ENCODE peak calls at places on chromosomes 2 and 18, in nine cellular contexts. One of them, this sample, is unnamed.

GRCh38 chr2:235390108-235390815 is 103.6 kb upstream of the AGAP1 start:
- DNase-seq in fibroblast of lung: peak
- DNase-seq in epithelial cell of esophagus: peak
- DNase-seq in cardiac fibroblast: no peak
- DNase-seq in AG04449: no peak
- DNase-seq in adrenal gland: no peak
- DNase-seq in fibroblast of pulmonary artery: peak
- DNase-seq in GM23338: no peak
- DNase-seq in transverse colon: peak
- DNase-seq in this sample: no peak

GRCh38 chr2:437772-438393 is 150.0 kb upstream of the ALKAL2 start:
- DNase-seq in fibroblast of lung: no peak
- DNase-seq in epithelial cell of esophagus: no peak
- DNase-seq in cardiac fibroblast: no peak
- DNase-seq in AG04449: no peak
- DNase-seq in adrenal gland: peak
- DNase-seq in fibroblast of pulmonary artery: no peak
- DNase-seq in GM23338: peak
- DNase-seq in transverse colon: peak
- DNase-seq in this sample: no peak

GRCh38 chr2:110678457-110679336 is 834 bp upstream of the BUB1 start:
- DNase-seq in fibroblast of lung: peak
- DNase-seq in epithelial cell of esophagus: no peak
- DNase-seq in cardiac fibroblast: peak
- DNase-seq in AG04449: no peak
- DNase-seq in adrenal gland: peak
- DNase-seq in fibroblast of pulmonary artery: peak
- DNase-seq in GM23338: peak
- DNase-seq in transverse colon: peak
- DNase-seq in this sample: no peak

GRCh38 chr2:56376699-56377665 is 193.2 kb downstream of the CCDC85A start:
- DNase-seq in fibroblast of lung: no peak
- DNase-seq in epithelial cell of esophagus: peak
- DNase-seq in cardiac fibroblast: peak
- DNase-seq in AG04449: no peak
- DNase-seq in adrenal gland: no peak
- DNase-seq in fibroblast of pulmonary artery: peak
- DNase-seq in GM23338: no peak
- DNase-seq in transverse colon: no peak
- DNase-seq in this sample: no peak

GRCh38 chr2:241813080-241813805 is 4.2 kb downstream of the NEU4 start:
- DNase-seq in fibroblast of lung: no peak
- DNase-seq in epithelial cell of esophagus: no peak
- DNase-seq in cardiac fibroblast: peak
- DNase-seq in AG04449: no peak
- DNase-seq in adrenal gland: peak
- DNase-seq in fibroblast of pulmonary artery: no peak
- DNase-seq in GM23338: no peak
- DNase-seq in transverse colon: peak
- DNase-seq in this sample: no peak

GRCh38 chr18:13616041-13616440 is 110.3 kb downstream of the FAM210A start:
- DNase-seq in fibroblast of lung: no peak
- DNase-seq in epithelial cell of esophagus: no peak
- DNase-seq in cardiac fibroblast: no peak
- DNase-seq in AG04449: no peak
- DNase-seq in adrenal gland: peak
- DNase-seq in fibroblast of pulmonary artery: no peak
- DNase-seq in GM23338: no peak
- DNase-seq in transverse colon: no peak
- DNase-seq in this sample: no peak

GRCh38 chr18:9435041-9435440 is 40.3 kb upstream of the RALBP1 start:
- DNase-seq in fibroblast of lung: no peak
- DNase-seq in epithelial cell of esophagus: no peak
- DNase-seq in cardiac fibroblast: no peak
- DNase-seq in AG04449: no peak
- DNase-seq in adrenal gland: no peak
- DNase-seq in fibroblast of pulmonary artery: no peak
- DNase-seq in GM23338: peak
- DNase-seq in transverse colon: no peak
- DNase-seq in this sample: no peak

GRCh38 chr18:79635127-79635726 is 44.4 kb upstream of the CTDP1 start:
- DNase-seq in fibroblast of lung: no peak
- DNase-seq in epithelial cell of esophagus: no peak
- DNase-seq in cardiac fibroblast: no peak
- DNase-seq in AG04449: no peak
- DNase-seq in adrenal gland: no peak
- DNase-seq in fibroblast of pulmonary artery: no peak
- DNase-seq in GM23338: no peak
- DNase-seq in transverse colon: no peak
- DNase-seq in this sample: no peak

GRCh38 chr2:135870571-135870970 is 5.7 kb downstream of the MCM6 start:
- DNase-seq in fibroblast of lung: no peak
- DNase-seq in epithelial cell of esophagus: no peak
- DNase-seq in cardiac fibroblast: no peak
- DNase-seq in AG04449: no peak
- DNase-seq in adrenal gland: no peak
- DNase-seq in fibroblast of pulmonary artery: no peak
- DNase-seq in GM23338: no peak
- DNase-seq in transverse colon: no peak
- DNase-seq in this sample: no peak

GRCh38 chr2:99066075-99066557 is 75.4 kb upstream of the C2orf15 start:
- DNase-seq in fibroblast of lung: peak
- DNase-seq in epithelial cell of esophagus: peak
- DNase-seq in cardiac fibroblast: peak
- DNase-seq in AG04449: no peak
- DNase-seq in adrenal gland: no peak
- DNase-seq in fibroblast of pulmonary artery: peak
- DNase-seq in GM23338: peak
- DNase-seq in transverse colon: no peak
- DNase-seq in this sample: peak

GRCh38 chr18:58064406-58064998 is 20.5 kb downstream of the NEDD4L start:
- DNase-seq in fibroblast of lung: no peak
- DNase-seq in epithelial cell of esophagus: no peak
- DNase-seq in cardiac fibroblast: no peak
- DNase-seq in AG04449: no peak
- DNase-seq in adrenal gland: no peak
- DNase-seq in fibroblast of pulmonary artery: no peak
- DNase-seq in GM23338: no peak
- DNase-seq in transverse colon: no peak
- DNase-seq in this sample: no peak

GRCh38 chr2:31563273-31563839 is 17.4 kb downstream of the SRD5A2 start:
- DNase-seq in fibroblast of lung: no peak
- DNase-seq in epithelial cell of esophagus: peak
- DNase-seq in cardiac fibroblast: peak
- DNase-seq in AG04449: no peak
- DNase-seq in adrenal gland: no peak
- DNase-seq in fibroblast of pulmonary artery: no peak
- DNase-seq in GM23338: no peak
- DNase-seq in transverse colon: no peak
- DNase-seq in this sample: no peak

GRCh38 chr2:148557844-148558436 is 86.6 kb upstream of the EPC2 start:
- DNase-seq in fibroblast of lung: no peak
- DNase-seq in epithelial cell of esophagus: no peak
- DNase-seq in cardiac fibroblast: no peak
- DNase-seq in AG04449: no peak
- DNase-seq in adrenal gland: no peak
- DNase-seq in fibroblast of pulmonary artery: no peak
- DNase-seq in GM23338: no peak
- DNase-seq in transverse colon: no peak
- DNase-seq in this sample: no peak

GRCh38 chr2:102803041-102803896 is 41.4 kb downstream of the TMEM182 start:
- DNase-seq in fibroblast of lung: no peak
- DNase-seq in epithelial cell of esophagus: peak
- DNase-seq in cardiac fibroblast: no peak
- DNase-seq in AG04449: no peak
- DNase-seq in adrenal gland: no peak
- DNase-seq in fibroblast of pulmonary artery: no peak
- DNase-seq in GM23338: no peak
- DNase-seq in transverse colon: no peak
- DNase-seq in this sample: no peak

GRCh38 chr2:20042531-20042930 is 8.9 kb downstream of the LAPTM4A start:
- DNase-seq in fibroblast of lung: no peak
- DNase-seq in epithelial cell of esophagus: peak
- DNase-seq in cardiac fibroblast: peak
- DNase-seq in AG04449: no peak
- DNase-seq in adrenal gland: no peak
- DNase-seq in fibroblast of pulmonary artery: peak
- DNase-seq in GM23338: no peak
- DNase-seq in transverse colon: no peak
- DNase-seq in this sample: no peak

GRCh38 chr2:49686291-49686690 is 532.0 kb upstream of the FSHR start:
- DNase-seq in fibroblast of lung: no peak
- DNase-seq in epithelial cell of esophagus: no peak
- DNase-seq in cardiac fibroblast: no peak
- DNase-seq in AG04449: no peak
- DNase-seq in adrenal gland: no peak
- DNase-seq in fibroblast of pulmonary artery: no peak
- DNase-seq in GM23338: peak
- DNase-seq in transverse colon: no peak
- DNase-seq in this sample: no peak

GRCh38 chr2:49686897-49687442 is 532.7 kb upstream of the FSHR start:
- DNase-seq in fibroblast of lung: no peak
- DNase-seq in epithelial cell of esophagus: no peak
- DNase-seq in cardiac fibroblast: no peak
- DNase-seq in AG04449: no peak
- DNase-seq in adrenal gland: no peak
- DNase-seq in fibroblast of pulmonary artery: no peak
- DNase-seq in GM23338: no peak
- DNase-seq in transverse colon: no peak
- DNase-seq in this sample: no peak

DNA sequence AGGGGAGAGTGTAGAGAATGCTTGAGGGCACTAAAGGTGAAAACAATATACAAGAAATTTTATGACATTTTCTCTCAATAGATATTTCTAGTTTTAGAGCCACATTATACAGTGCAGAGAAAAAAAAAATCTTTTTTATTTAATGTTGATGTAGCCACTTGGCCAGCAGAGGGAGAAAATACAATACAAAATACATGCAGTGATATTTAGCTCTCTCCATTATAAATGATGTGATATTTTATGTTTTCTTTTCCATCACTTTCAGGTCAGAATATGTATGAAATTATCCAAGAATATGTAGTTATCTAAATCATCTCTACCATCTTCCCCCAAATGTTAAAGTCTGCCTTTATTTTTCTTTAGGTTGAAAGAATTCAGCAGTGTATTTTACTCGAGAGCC is 533.6 kb upstream of the FSHR start:
- DNase-seq in fibroblast of lung: no peak
- DNase-seq in epithelial cell of esophagus: peak
- DNase-seq in cardiac fibroblast: peak
- DNase-seq in AG04449: no peak
- DNase-seq in adrenal gland: no peak
- DNase-seq in fibroblast of pulmonary artery: peak
- DNase-seq in GM23338: peak
- DNase-seq in transverse colon: no peak
- DNase-seq in this sample: no peak
- TF ChIP-seq CTCF in fibroblast of lung: no peak
- TF ChIP-seq CTCF in epithelial cell of esophagus: peak
- TF ChIP-seq CTCF in cardiac fibroblast: peak
- TF ChIP-seq CTCF in AG04449: no peak
- TF ChIP-seq CTCF in adrenal gland: peak
- TF ChIP-seq CTCF in fibroblast of pulmonary artery: peak
- TF ChIP-seq CTCF in GM23338: no peak
- TF ChIP-seq CTCF in transverse colon: peak
- TF ChIP-seq CTCF in this sample: peak

DNA sequence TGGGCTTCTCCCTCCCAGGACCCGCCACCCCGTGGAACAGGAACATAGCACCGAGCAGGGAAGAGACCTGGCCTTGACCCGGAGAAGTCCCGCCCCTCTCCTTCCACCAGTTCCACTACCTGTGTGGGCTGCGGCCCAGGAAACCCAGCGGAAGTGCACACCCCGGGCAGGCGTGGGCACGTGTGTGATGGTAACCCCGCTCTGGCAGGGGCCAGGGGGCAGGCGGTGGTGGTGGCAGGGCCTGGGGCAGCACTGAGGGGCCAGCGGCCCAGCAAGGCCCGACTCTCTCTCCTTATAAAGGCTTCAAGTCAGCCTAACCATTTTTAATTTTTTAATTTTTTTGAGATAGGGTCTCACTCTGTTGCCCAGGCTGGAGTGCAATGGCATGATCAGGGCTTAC is 129.0 kb upstream of the FAM98A start:
- DNase-seq in fibroblast of lung: no peak
- DNase-seq in epithelial cell of esophagus: no peak
- DNase-seq in cardiac fibroblast: no peak
- DNase-seq in AG04449: no peak
- DNase-seq in adrenal gland: no peak
- DNase-seq in fibroblast of pulmonary artery: no peak
- DNase-seq in GM23338: no peak
- DNase-seq in transverse colon: no peak
- DNase-seq in this sample: no peak
- H3K4me3 ChIP-seq in fibroblast of lung: no peak
- H3K4me3 ChIP-seq in epithelial cell of esophagus: no peak
- H3K4me3 ChIP-seq in cardiac fibroblast: no peak
- H3K4me3 ChIP-seq in AG04449: no peak
- H3K4me3 ChIP-seq in adrenal gland: no peak
- H3K4me3 ChIP-seq in fibroblast of pulmonary artery: no peak
- H3K4me3 ChIP-seq in GM23338: no peak
- H3K4me3 ChIP-seq in transverse colon: no peak
- H3K4me3 ChIP-seq in this sample: no peak

DNA sequence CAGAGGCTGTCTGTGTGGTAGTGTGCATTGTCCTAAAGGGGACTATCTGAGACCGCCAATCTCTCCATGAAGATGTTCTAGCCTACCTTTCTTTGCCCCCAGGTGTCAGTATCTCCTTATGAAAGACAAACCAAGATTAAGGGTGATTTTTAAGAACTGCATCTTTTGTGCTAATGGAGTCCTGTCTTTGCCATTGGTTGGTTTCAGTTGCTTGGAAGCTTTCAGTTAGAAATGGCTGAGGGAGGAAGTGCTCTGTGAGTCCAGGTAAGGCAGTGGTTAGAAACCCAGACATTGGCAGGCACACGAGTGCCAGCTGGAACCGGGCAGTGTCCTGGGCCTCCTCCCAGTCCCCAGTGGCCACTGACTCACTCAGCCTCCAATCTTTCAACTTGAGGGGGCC is 111.3 kb downstream of the DOCK10 start:
- DNase-seq in fibroblast of lung: no peak
- DNase-seq in epithelial cell of esophagus: no peak
- DNase-seq in cardiac fibroblast: peak
- DNase-seq in AG04449: no peak
- DNase-seq in adrenal gland: no peak
- DNase-seq in fibroblast of pulmonary artery: no peak
- DNase-seq in GM23338: peak
- DNase-seq in transverse colon: no peak
- DNase-seq in this sample: no peak
- TF ChIP-seq CTCF in fibroblast of lung: no peak
- TF ChIP-seq CTCF in epithelial cell of esophagus: no peak
- TF ChIP-seq CTCF in cardiac fibroblast: no peak
- TF ChIP-seq CTCF in AG04449: no peak
- TF ChIP-seq CTCF in adrenal gland: peak
- TF ChIP-seq CTCF in fibroblast of pulmonary artery: no peak
- TF ChIP-seq CTCF in GM23338: peak
- TF ChIP-seq CTCF in transverse colon: no peak
- TF ChIP-seq CTCF in this sample: no peak

DNA sequence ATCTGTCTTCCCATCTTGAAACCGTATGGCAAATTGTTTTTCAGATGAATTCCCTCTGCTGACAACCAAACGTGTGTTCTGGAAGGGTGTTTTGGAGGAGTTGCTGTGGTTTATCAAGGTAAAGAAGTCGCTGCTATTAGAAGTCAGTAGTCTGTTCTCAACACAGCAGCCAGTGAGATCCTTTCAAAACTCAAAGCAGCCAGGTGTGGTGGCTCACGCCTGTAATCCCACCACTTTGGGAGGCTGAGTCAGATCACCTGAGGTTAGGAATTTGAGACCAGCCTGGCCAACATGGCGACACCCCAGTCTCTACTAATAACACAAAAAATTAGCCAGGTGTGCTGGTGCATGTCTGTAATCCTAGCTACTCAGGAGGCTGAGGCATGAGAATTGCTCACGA is 2.1 kb downstream of the TYMS start:
- DNase-seq in fibroblast of lung: no peak
- DNase-seq in epithelial cell of esophagus: no peak
- DNase-seq in cardiac fibroblast: no peak
- DNase-seq in AG04449: no peak
- DNase-seq in adrenal gland: no peak
- DNase-seq in fibroblast of pulmonary artery: no peak
- DNase-seq in GM23338: no peak
- DNase-seq in transverse colon: no peak
- DNase-seq in this sample: no peak
- H3K4me3 ChIP-seq in fibroblast of lung: no peak
- H3K4me3 ChIP-seq in epithelial cell of esophagus: no peak
- H3K4me3 ChIP-seq in cardiac fibroblast: no peak
- H3K4me3 ChIP-seq in AG04449: no peak
- H3K4me3 ChIP-seq in adrenal gland: no peak
- H3K4me3 ChIP-seq in fibroblast of pulmonary artery: no peak
- H3K4me3 ChIP-seq in GM23338: peak
- H3K4me3 ChIP-seq in transverse colon: no peak
- H3K4me3 ChIP-seq in this sample: no peak

This sample was measured in retinal pigment epithelial cell.